ENCODE peak calls at places on chromosomes 12 and 14, in six cellular contexts. N is omental fat pad; B is activated T-cell treated with anti-CD3 and anti-CD28 coated beads, Interleukin-2, amount 50 U/mL, for 48 hours; V is cerebellar nuclear complex; L is glutamatergic neuron; O is GOT3. M is an unnamed sample.

GRCh38 chr12:53219116-53219955 is 12.3 kb upstream of the ITGB7 start:
- DNase-seq in N (no peak), B (peak), V (no peak), L (no peak), O (no peak), M (peak)

GRCh38 chr12:63151898-63152700 is 1.1 kb upstream of the AVPR1A start:
- DNase-seq in N (no peak), B (peak), V (no peak), L (peak), O (no peak), M (peak)

GRCh38 chr12:22215467-22216253 is 118.8 kb downstream of the ST8SIA1 start:
- DNase-seq in N (no peak), B (no peak), V (no peak), L (no peak), O (no peak), M (no peak)

GRCh38 chr12:23006413-23006812 is 381.4 kb downstream of the ETNK1 start:
- DNase-seq in N (no peak), B (no peak), V (no peak), L (no peak), O (no peak), M (no peak)

GRCh38 chr12:53441040-53441833 is at the start of gene PRR13:
- DNase-seq in N (peak), B (peak), V (peak), L (peak), O (peak), M (peak)

GRCh38 chr12:67068773-67069450 is 200.2 kb upstream of the CAND1 start:
- DNase-seq in N (no peak), B (peak), V (no peak), L (peak), O (no peak), M (peak)

GRCh38 chr12:53232641-53233538 is 881 bp upstream of the RARG start:
- DNase-seq in N (no peak), B (peak), V (no peak), L (peak), O (no peak), M (peak)

GRCh38 chr14:103735815-103736545 is 20.4 kb downstream of the ZFYVE21 start:
- DNase-seq in N (no peak), B (no peak), V (no peak), L (no peak), O (no peak), M (no peak)

GRCh38 chr12:109255377-109255776 is 53.7 kb downstream of the FOXN4 start:
- DNase-seq in N (no peak), B (no peak), V (no peak), L (peak), O (no peak), M (peak)

GRCh38 chr14:102504302-102504950 is 5.2 kb downstream of the ANKRD9 start:
- DNase-seq in N (no peak), B (no peak), V (no peak), L (no peak), O (no peak), M (no peak)

GRCh38 chr12:109947511-109947910 is 47.4 kb downstream of the TCHP start:
- DNase-seq in N (no peak), B (no peak), V (no peak), L (no peak), O (no peak), M (no peak)

GRCh38 chr12:62986844-62987243 is 51.9 kb upstream of the PPM1H start:
- DNase-seq in N (no peak), B (no peak), V (no peak), L (no peak), O (no peak), M (no peak)

GRCh38 chr14:64737391-64738305 is 33.4 kb downstream of the PLEKHG3 start:
- DNase-seq in N (no peak), B (no peak), V (no peak), L (no peak), O (no peak), M (no peak)

GRCh38 chr14:69259531-69260245 is at the start of gene GALNT16:
- DNase-seq in N (no peak), B (no peak), V (no peak), L (peak), O (no peak), M (peak)

GRCh38 chr12:72209096-72209495 is 63.1 kb upstream of the TRHDE start:
- DNase-seq in N (no peak), B (no peak), V (no peak), L (peak), O (no peak), M (no peak)

GRCh38 chr12:2811791-2812190 is 677 bp upstream of the ITFG2 start:
- DNase-seq in N (no peak), B (no peak), V (no peak), L (no peak), O (no peak), M (no peak)

GRCh38 chr12:121783771-121784170 is 9.7 kb downstream of the RHOF start:
- DNase-seq in N (no peak), B (peak), V (no peak), L (no peak), O (no peak), M (no peak)

GRCh38 chr12:33061844-33062243 is 165.3 kb upstream of the PKP2 start:
- DNase-seq in N (no peak), B (no peak), V (no peak), L (no peak), O (no peak), M (no peak)

GRCh38 chr12:20798561-20798960 is 11.9 kb upstream of the SLCO1B3 start:
- DNase-seq in N (no peak), B (no peak), V (no peak), L (no peak), O (no peak), M (no peak)